ENCODE peak calls at places on chromosomes 5 and 9, in six cellular contexts. One of them, this sample, is unnamed.

GRCh38 chr9:113993838-113994540 is 84.1 kb downstream of the AMBP start:
- DNase-seq in aorta: peak
- DNase-seq in stimulated activated CD8-positive, alpha-beta memory T cell treated with anti-CD3 and anti-CD28 coated beads, Interleukin-7, amount 100 ng/mL, for 24 hours: no peak
- DNase-seq in AG08395: peak
- DNase-seq in choroid plexus epithelial cell: peak
- DNase-seq in stimulated activated CD4-positive, alpha-beta T cell treated with anti-CD3 and anti-CD28 coated beads, Interleukin-1b, Interleukin-23, amount 100 ng/mL, for 24 hours: no peak
- DNase-seq in this sample: no peak

GRCh38 chr9:128523199-128523925 is 18.8 kb downstream of the GLE1 start:
- DNase-seq in aorta: no peak
- DNase-seq in stimulated activated CD8-positive, alpha-beta memory T cell treated with anti-CD3 and anti-CD28 coated beads, Interleukin-7, amount 100 ng/mL, for 24 hours: no peak
- DNase-seq in AG08395: peak
- DNase-seq in choroid plexus epithelial cell: peak
- DNase-seq in stimulated activated CD4-positive, alpha-beta T cell treated with anti-CD3 and anti-CD28 coated beads, Interleukin-1b, Interleukin-23, amount 100 ng/mL, for 24 hours: no peak
- DNase-seq in this sample: no peak

GRCh38 chr5:115398726-115399125 is 102.3 kb upstream of the CCDC112 start:
- DNase-seq in aorta: no peak
- DNase-seq in stimulated activated CD8-positive, alpha-beta memory T cell treated with anti-CD3 and anti-CD28 coated beads, Interleukin-7, amount 100 ng/mL, for 24 hours: no peak
- DNase-seq in AG08395: no peak
- DNase-seq in choroid plexus epithelial cell: peak
- DNase-seq in stimulated activated CD4-positive, alpha-beta T cell treated with anti-CD3 and anti-CD28 coated beads, Interleukin-1b, Interleukin-23, amount 100 ng/mL, for 24 hours: no peak
- DNase-seq in this sample: no peak

GRCh38 chr5:157599565-157599964 is 24.0 kb upstream of the ADAM19 start:
- DNase-seq in aorta: no peak
- DNase-seq in stimulated activated CD8-positive, alpha-beta memory T cell treated with anti-CD3 and anti-CD28 coated beads, Interleukin-7, amount 100 ng/mL, for 24 hours: no peak
- DNase-seq in AG08395: no peak
- DNase-seq in choroid plexus epithelial cell: no peak
- DNase-seq in stimulated activated CD4-positive, alpha-beta T cell treated with anti-CD3 and anti-CD28 coated beads, Interleukin-1b, Interleukin-23, amount 100 ng/mL, for 24 hours: no peak
- DNase-seq in this sample: no peak

GRCh38 chr9:37026085-37026935 is 7.8 kb downstream of the PAX5 start:
- DNase-seq in aorta: no peak
- DNase-seq in stimulated activated CD8-positive, alpha-beta memory T cell treated with anti-CD3 and anti-CD28 coated beads, Interleukin-7, amount 100 ng/mL, for 24 hours: no peak
- DNase-seq in AG08395: no peak
- DNase-seq in choroid plexus epithelial cell: no peak
- DNase-seq in stimulated activated CD4-positive, alpha-beta T cell treated with anti-CD3 and anti-CD28 coated beads, Interleukin-1b, Interleukin-23, amount 100 ng/mL, for 24 hours: no peak
- DNase-seq in this sample: no peak

GRCh38 chr5:105131045-105131444 is 1568.5 kb upstream of the NUDT12 start:
- DNase-seq in aorta: no peak
- DNase-seq in stimulated activated CD8-positive, alpha-beta memory T cell treated with anti-CD3 and anti-CD28 coated beads, Interleukin-7, amount 100 ng/mL, for 24 hours: no peak
- DNase-seq in AG08395: no peak
- DNase-seq in choroid plexus epithelial cell: no peak
- DNase-seq in stimulated activated CD4-positive, alpha-beta T cell treated with anti-CD3 and anti-CD28 coated beads, Interleukin-1b, Interleukin-23, amount 100 ng/mL, for 24 hours: no peak
- DNase-seq in this sample: no peak

GRCh38 chr9:94586316-94586715 is 7.3 kb downstream of the FBP2 start:
- DNase-seq in aorta: no peak
- DNase-seq in stimulated activated CD8-positive, alpha-beta memory T cell treated with anti-CD3 and anti-CD28 coated beads, Interleukin-7, amount 100 ng/mL, for 24 hours: no peak
- DNase-seq in AG08395: no peak
- DNase-seq in choroid plexus epithelial cell: peak
- DNase-seq in stimulated activated CD4-positive, alpha-beta T cell treated with anti-CD3 and anti-CD28 coated beads, Interleukin-1b, Interleukin-23, amount 100 ng/mL, for 24 hours: no peak
- DNase-seq in this sample: no peak

GRCh38 chr5:149853019-149853648 is 91.5 kb downstream of the PDE6A start:
- DNase-seq in aorta: peak
- DNase-seq in stimulated activated CD8-positive, alpha-beta memory T cell treated with anti-CD3 and anti-CD28 coated beads, Interleukin-7, amount 100 ng/mL, for 24 hours: no peak
- DNase-seq in AG08395: peak
- DNase-seq in choroid plexus epithelial cell: peak
- DNase-seq in stimulated activated CD4-positive, alpha-beta T cell treated with anti-CD3 and anti-CD28 coated beads, Interleukin-1b, Interleukin-23, amount 100 ng/mL, for 24 hours: no peak
- DNase-seq in this sample: peak

GRCh38 chr9:100933656-100934055 is 94.9 kb upstream of the PLPPR1 start:
- DNase-seq in aorta: no peak
- DNase-seq in stimulated activated CD8-positive, alpha-beta memory T cell treated with anti-CD3 and anti-CD28 coated beads, Interleukin-7, amount 100 ng/mL, for 24 hours: no peak
- DNase-seq in AG08395: no peak
- DNase-seq in choroid plexus epithelial cell: peak
- DNase-seq in stimulated activated CD4-positive, alpha-beta T cell treated with anti-CD3 and anti-CD28 coated beads, Interleukin-1b, Interleukin-23, amount 100 ng/mL, for 24 hours: no peak
- DNase-seq in this sample: no peak

GRCh38 chr5:69414885-69415583 is at the start of gene MARVELD2:
- DNase-seq in aorta: peak
- DNase-seq in stimulated activated CD8-positive, alpha-beta memory T cell treated with anti-CD3 and anti-CD28 coated beads, Interleukin-7, amount 100 ng/mL, for 24 hours: no peak
- DNase-seq in AG08395: peak
- DNase-seq in choroid plexus epithelial cell: peak
- DNase-seq in stimulated activated CD4-positive, alpha-beta T cell treated with anti-CD3 and anti-CD28 coated beads, Interleukin-1b, Interleukin-23, amount 100 ng/mL, for 24 hours: peak
- DNase-seq in this sample: peak

GRCh38 chr5:14008819-14009311 is 64.4 kb upstream of the DNAH5 start:
- DNase-seq in aorta: no peak
- DNase-seq in stimulated activated CD8-positive, alpha-beta memory T cell treated with anti-CD3 and anti-CD28 coated beads, Interleukin-7, amount 100 ng/mL, for 24 hours: no peak
- DNase-seq in AG08395: no peak
- DNase-seq in choroid plexus epithelial cell: peak
- DNase-seq in stimulated activated CD4-positive, alpha-beta T cell treated with anti-CD3 and anti-CD28 coated beads, Interleukin-1b, Interleukin-23, amount 100 ng/mL, for 24 hours: no peak
- DNase-seq in this sample: peak

GRCh38 chr5:179530069-179530998 is 20.0 kb upstream of the RUFY1 start:
- DNase-seq in aorta: peak
- DNase-seq in stimulated activated CD8-positive, alpha-beta memory T cell treated with anti-CD3 and anti-CD28 coated beads, Interleukin-7, amount 100 ng/mL, for 24 hours: peak
- DNase-seq in AG08395: peak
- DNase-seq in choroid plexus epithelial cell: peak
- DNase-seq in stimulated activated CD4-positive, alpha-beta T cell treated with anti-CD3 and anti-CD28 coated beads, Interleukin-1b, Interleukin-23, amount 100 ng/mL, for 24 hours: peak
- DNase-seq in this sample: no peak

GRCh38 chr5:146516151-146516475 is at the start of gene GPR151:
- DNase-seq in aorta: no peak
- DNase-seq in stimulated activated CD8-positive, alpha-beta memory T cell treated with anti-CD3 and anti-CD28 coated beads, Interleukin-7, amount 100 ng/mL, for 24 hours: no peak
- DNase-seq in AG08395: peak
- DNase-seq in choroid plexus epithelial cell: peak
- DNase-seq in stimulated activated CD4-positive, alpha-beta T cell treated with anti-CD3 and anti-CD28 coated beads, Interleukin-1b, Interleukin-23, amount 100 ng/mL, for 24 hours: no peak
- DNase-seq in this sample: no peak

GRCh38 chr5:52778784-52779183 is 8.9 kb upstream of the ITGA1 start:
- DNase-seq in aorta: no peak
- DNase-seq in stimulated activated CD8-positive, alpha-beta memory T cell treated with anti-CD3 and anti-CD28 coated beads, Interleukin-7, amount 100 ng/mL, for 24 hours: no peak
- DNase-seq in AG08395: no peak
- DNase-seq in choroid plexus epithelial cell: no peak
- DNase-seq in stimulated activated CD4-positive, alpha-beta T cell treated with anti-CD3 and anti-CD28 coated beads, Interleukin-1b, Interleukin-23, amount 100 ng/mL, for 24 hours: no peak
- DNase-seq in this sample: no peak

GRCh38 chr5:10590226-10591047 is 26.6 kb downstream of the ANKRD33B start:
- DNase-seq in aorta: no peak
- DNase-seq in stimulated activated CD8-positive, alpha-beta memory T cell treated with anti-CD3 and anti-CD28 coated beads, Interleukin-7, amount 100 ng/mL, for 24 hours: no peak
- DNase-seq in AG08395: no peak
- DNase-seq in choroid plexus epithelial cell: no peak
- DNase-seq in stimulated activated CD4-positive, alpha-beta T cell treated with anti-CD3 and anti-CD28 coated beads, Interleukin-1b, Interleukin-23, amount 100 ng/mL, for 24 hours: no peak
- DNase-seq in this sample: no peak

GRCh38 chr9:110099236-110099741 is 108.7 kb downstream of the C9orf152 start:
- DNase-seq in aorta: no peak
- DNase-seq in stimulated activated CD8-positive, alpha-beta memory T cell treated with anti-CD3 and anti-CD28 coated beads, Interleukin-7, amount 100 ng/mL, for 24 hours: no peak
- DNase-seq in AG08395: peak
- DNase-seq in choroid plexus epithelial cell: peak
- DNase-seq in stimulated activated CD4-positive, alpha-beta T cell treated with anti-CD3 and anti-CD28 coated beads, Interleukin-1b, Interleukin-23, amount 100 ng/mL, for 24 hours: no peak
- DNase-seq in this sample: no peak

GRCh38 chr5:72284674-72285424 is 35.2 kb downstream of the MRPS27 start:
- DNase-seq in aorta: no peak
- DNase-seq in stimulated activated CD8-positive, alpha-beta memory T cell treated with anti-CD3 and anti-CD28 coated beads, Interleukin-7, amount 100 ng/mL, for 24 hours: no peak
- DNase-seq in AG08395: no peak
- DNase-seq in choroid plexus epithelial cell: no peak
- DNase-seq in stimulated activated CD4-positive, alpha-beta T cell treated with anti-CD3 and anti-CD28 coated beads, Interleukin-1b, Interleukin-23, amount 100 ng/mL, for 24 hours: no peak
- DNase-seq in this sample: no peak

GRCh38 chr5:57383093-57383861 is 99.3 kb downstream of the ACTBL2 start:
- DNase-seq in aorta: no peak
- DNase-seq in stimulated activated CD8-positive, alpha-beta memory T cell treated with anti-CD3 and anti-CD28 coated beads, Interleukin-7, amount 100 ng/mL, for 24 hours: no peak
- DNase-seq in AG08395: peak
- DNase-seq in choroid plexus epithelial cell: peak
- DNase-seq in stimulated activated CD4-positive, alpha-beta T cell treated with anti-CD3 and anti-CD28 coated beads, Interleukin-1b, Interleukin-23, amount 100 ng/mL, for 24 hours: peak
- DNase-seq in this sample: peak

GRCh38 chr9:34589656-34590375 is at the start of gene CNTFR:
- DNase-seq in aorta: peak
- DNase-seq in stimulated activated CD8-positive, alpha-beta memory T cell treated with anti-CD3 and anti-CD28 coated beads, Interleukin-7, amount 100 ng/mL, for 24 hours: no peak
- DNase-seq in AG08395: no peak
- DNase-seq in choroid plexus epithelial cell: no peak
- DNase-seq in stimulated activated CD4-positive, alpha-beta T cell treated with anti-CD3 and anti-CD28 coated beads, Interleukin-1b, Interleukin-23, amount 100 ng/mL, for 24 hours: no peak
- DNase-seq in this sample: no peak

GRCh38 chr9:130041648-130042405 is 1.2 kb downstream of the FNBP1 start:
- DNase-seq in aorta: peak
- DNase-seq in stimulated activated CD8-positive, alpha-beta memory T cell treated with anti-CD3 and anti-CD28 coated beads, Interleukin-7, amount 100 ng/mL, for 24 hours: no peak
- DNase-seq in AG08395: peak
- DNase-seq in choroid plexus epithelial cell: no peak
- DNase-seq in stimulated activated CD4-positive, alpha-beta T cell treated with anti-CD3 and anti-CD28 coated beads, Interleukin-1b, Interleukin-23, amount 100 ng/mL, for 24 hours: no peak
- DNase-seq in this sample: no peak

GRCh38 chr9:73135394-73135793 is 16.3 kb upstream of the ANXA1 start:
- DNase-seq in aorta: no peak
- DNase-seq in stimulated activated CD8-positive, alpha-beta memory T cell treated with anti-CD3 and anti-CD28 coated beads, Interleukin-7, amount 100 ng/mL, for 24 hours: no peak
- DNase-seq in AG08395: no peak
- DNase-seq in choroid plexus epithelial cell: no peak
- DNase-seq in stimulated activated CD4-positive, alpha-beta T cell treated with anti-CD3 and anti-CD28 coated beads, Interleukin-1b, Interleukin-23, amount 100 ng/mL, for 24 hours: no peak
- DNase-seq in this sample: no peak

GRCh38 chr5:141843156-141843927 is 34.9 kb downstream of the PCDH1 start:
- DNase-seq in aorta: no peak
- DNase-seq in stimulated activated CD8-positive, alpha-beta memory T cell treated with anti-CD3 and anti-CD28 coated beads, Interleukin-7, amount 100 ng/mL, for 24 hours: no peak
- DNase-seq in AG08395: peak
- DNase-seq in choroid plexus epithelial cell: peak
- DNase-seq in stimulated activated CD4-positive, alpha-beta T cell treated with anti-CD3 and anti-CD28 coated beads, Interleukin-1b, Interleukin-23, amount 100 ng/mL, for 24 hours: no peak
- DNase-seq in this sample: no peak

GRCh38 chr9:4137234-4137633 is 162.6 kb downstream of the GLIS3 start:
- DNase-seq in aorta: no peak
- DNase-seq in stimulated activated CD8-positive, alpha-beta memory T cell treated with anti-CD3 and anti-CD28 coated beads, Interleukin-7, amount 100 ng/mL, for 24 hours: no peak
- DNase-seq in AG08395: peak
- DNase-seq in choroid plexus epithelial cell: peak
- DNase-seq in stimulated activated CD4-positive, alpha-beta T cell treated with anti-CD3 and anti-CD28 coated beads, Interleukin-1b, Interleukin-23, amount 100 ng/mL, for 24 hours: no peak
- DNase-seq in this sample: peak

GRCh38 chr5:33891731-33892418 is at the start of gene ADAMTS12:
- DNase-seq in aorta: peak
- DNase-seq in stimulated activated CD8-positive, alpha-beta memory T cell treated with anti-CD3 and anti-CD28 coated beads, Interleukin-7, amount 100 ng/mL, for 24 hours: no peak
- DNase-seq in AG08395: peak
- DNase-seq in choroid plexus epithelial cell: peak
- DNase-seq in stimulated activated CD4-positive, alpha-beta T cell treated with anti-CD3 and anti-CD28 coated beads, Interleukin-1b, Interleukin-23, amount 100 ng/mL, for 24 hours: no peak
- DNase-seq in this sample: no peak

GRCh38 chr5:145510324-145510723 is 324.8 kb downstream of the PRELID2 start:
- DNase-seq in aorta: no peak
- DNase-seq in stimulated activated CD8-positive, alpha-beta memory T cell treated with anti-CD3 and anti-CD28 coated beads, Interleukin-7, amount 100 ng/mL, for 24 hours: no peak
- DNase-seq in AG08395: no peak
- DNase-seq in choroid plexus epithelial cell: peak
- DNase-seq in stimulated activated CD4-positive, alpha-beta T cell treated with anti-CD3 and anti-CD28 coated beads, Interleukin-1b, Interleukin-23, amount 100 ng/mL, for 24 hours: no peak
- DNase-seq in this sample: no peak

GRCh38 chr5:60195083-60195482 is 301.6 kb upstream of the PDE4D start:
- DNase-seq in aorta: no peak
- DNase-seq in stimulated activated CD8-positive, alpha-beta memory T cell treated with anti-CD3 and anti-CD28 coated beads, Interleukin-7, amount 100 ng/mL, for 24 hours: no peak
- DNase-seq in AG08395: no peak
- DNase-seq in choroid plexus epithelial cell: no peak
- DNase-seq in stimulated activated CD4-positive, alpha-beta T cell treated with anti-CD3 and anti-CD28 coated beads, Interleukin-1b, Interleukin-23, amount 100 ng/mL, for 24 hours: no peak
- DNase-seq in this sample: no peak

GRCh38 chr9:128416014-128416413 is 4.6 kb upstream of the CERCAM start:
- DNase-seq in aorta: no peak
- DNase-seq in stimulated activated CD8-positive, alpha-beta memory T cell treated with anti-CD3 and anti-CD28 coated beads, Interleukin-7, amount 100 ng/mL, for 24 hours: no peak
- DNase-seq in AG08395: no peak
- DNase-seq in choroid plexus epithelial cell: no peak
- DNase-seq in stimulated activated CD4-positive, alpha-beta T cell treated with anti-CD3 and anti-CD28 coated beads, Interleukin-1b, Interleukin-23, amount 100 ng/mL, for 24 hours: no peak
- DNase-seq in this sample: no peak

GRCh38 chr9:650362-650761 is 191.1 kb upstream of the DMRT1 start:
- DNase-seq in aorta: no peak
- DNase-seq in stimulated activated CD8-positive, alpha-beta memory T cell treated with anti-CD3 and anti-CD28 coated beads, Interleukin-7, amount 100 ng/mL, for 24 hours: no peak
- DNase-seq in AG08395: no peak
- DNase-seq in choroid plexus epithelial cell: no peak
- DNase-seq in stimulated activated CD4-positive, alpha-beta T cell treated with anti-CD3 and anti-CD28 coated beads, Interleukin-1b, Interleukin-23, amount 100 ng/mL, for 24 hours: no peak
- DNase-seq in this sample: no peak

GRCh38 chr5:143055596-143056330 is 285.6 kb downstream of the ARHGAP26 start:
- DNase-seq in aorta: no peak
- DNase-seq in stimulated activated CD8-positive, alpha-beta memory T cell treated with anti-CD3 and anti-CD28 coated beads, Interleukin-7, amount 100 ng/mL, for 24 hours: no peak
- DNase-seq in AG08395: no peak
- DNase-seq in choroid plexus epithelial cell: peak
- DNase-seq in stimulated activated CD4-positive, alpha-beta T cell treated with anti-CD3 and anti-CD28 coated beads, Interleukin-1b, Interleukin-23, amount 100 ng/mL, for 24 hours: no peak
- DNase-seq in this sample: no peak

GRCh38 chr9:127973169-127974001 is 7.4 kb downstream of the EEIG1 start:
- DNase-seq in aorta: no peak
- DNase-seq in stimulated activated CD8-positive, alpha-beta memory T cell treated with anti-CD3 and anti-CD28 coated beads, Interleukin-7, amount 100 ng/mL, for 24 hours: no peak
- DNase-seq in AG08395: no peak
- DNase-seq in choroid plexus epithelial cell: no peak
- DNase-seq in stimulated activated CD4-positive, alpha-beta T cell treated with anti-CD3 and anti-CD28 coated beads, Interleukin-1b, Interleukin-23, amount 100 ng/mL, for 24 hours: no peak
- DNase-seq in this sample: no peak

GRCh38 chr5:6902094-6902493 is 188.9 kb downstream of the TENT4A start:
- DNase-seq in aorta: no peak
- DNase-seq in stimulated activated CD8-positive, alpha-beta memory T cell treated with anti-CD3 and anti-CD28 coated beads, Interleukin-7, amount 100 ng/mL, for 24 hours: no peak
- DNase-seq in AG08395: no peak
- DNase-seq in choroid plexus epithelial cell: no peak
- DNase-seq in stimulated activated CD4-positive, alpha-beta T cell treated with anti-CD3 and anti-CD28 coated beads, Interleukin-1b, Interleukin-23, amount 100 ng/mL, for 24 hours: no peak
- DNase-seq in this sample: no peak

GRCh38 chr9:99873943-99874584 is 32.4 kb upstream of the STX17 start:
- DNase-seq in aorta: no peak
- DNase-seq in stimulated activated CD8-positive, alpha-beta memory T cell treated with anti-CD3 and anti-CD28 coated beads, Interleukin-7, amount 100 ng/mL, for 24 hours: no peak
- DNase-seq in AG08395: no peak
- DNase-seq in choroid plexus epithelial cell: peak
- DNase-seq in stimulated activated CD4-positive, alpha-beta T cell treated with anti-CD3 and anti-CD28 coated beads, Interleukin-1b, Interleukin-23, amount 100 ng/mL, for 24 hours: no peak
- DNase-seq in this sample: no peak